ENCODE peak calls at places on chromosome 6, in seven cellular contexts. M is fibroblast of mammary gland; Q is prostate gland; C is cardiac muscle cell; G is CD4-positive, alpha-beta T cell; Z is heart left ventricle; V is IMR-90. B is an unnamed sample.

GRCh38 chr6:4401408-4402367 is 266.3 kb upstream of the ECI2 start:
- DNase-seq in M (no peak), Z (peak; percentile 49), C (peak; percentile 32), V (peak; percentile 64), G (no peak), Q (no peak), B (no peak)

GRCh38 chr6:34021839-34022190 is 124.1 kb downstream of the GRM4 start:
- DNase-seq in Z (no peak), V (no peak), Q (peak; percentile 63), M (no peak), C (no peak), G (no peak), B (no peak)

GRCh38 chr6:106547556-106547955 is 81.7 kb downstream of the RTN4IP1 start:
- DNase-seq in Q (no peak), M (peak; percentile 72), C (peak; percentile 53), G (no peak), V (no peak), Z (no peak), B (no peak)

GRCh38 chr6:170153436-170154319 is 137.2 kb downstream of the DLL1 start:
- DNase-seq in G (no peak), V (no peak), Z (peak; percentile 19), Q (no peak), M (no peak), C (no peak), B (no peak)

GRCh38 chr6:34095136-34095505 is 50.8 kb downstream of the GRM4 start:
- DNase-seq in M (no peak), C (no peak), Z (no peak), Q (no peak), G (no peak), V (no peak), B (no peak)

GRCh38 chr6:150767585-150768164 is 97.8 kb upstream of the MTHFD1L start:
- DNase-seq in C (peak; percentile 44), M (no peak), G (no peak), V (no peak), Q (no peak), Z (no peak), B (no peak)

GRCh38 chr6:168355716-168356522 is 36.3 kb upstream of the DACT2 start:
- DNase-seq in V (no peak), C (peak; percentile 87), G (no peak), M (peak; percentile 12), Q (peak; percentile 64), Z (peak; percentile 69), B (peak; percentile 53)

GRCh38 chr6:33000053-33000452 is 9.3 kb downstream of the HLA-DOA start:
- DNase-seq in Z (no peak), C (no peak), M (no peak), Q (no peak), G (no peak), V (no peak), B (peak; percentile 55)

GRCh38 chr6:42110683-42111082 is 31.7 kb downstream of the C6orf132 start:
- DNase-seq in V (no peak), M (no peak), G (no peak), Q (no peak), Z (no peak), C (no peak), B (no peak)

GRCh38 chr6:138161434-138162103 is at the start of gene ARFGEF3:
- DNase-seq in Z (peak; percentile 54), Q (peak; percentile 66), M (peak; percentile 14), C (peak; percentile 13), V (peak; percentile 1), G (peak; percentile 20), B (peak; percentile 70)

GRCh38 chr6:30542404-30542725 is 13.9 kb downstream of the GNL1 start:
- DNase-seq in V (no peak), Z (no peak), Q (no peak), M (no peak), G (peak; percentile 34), C (no peak), B (peak; percentile 28)

GRCh38 chr6:131250121-131250520 is 114.9 kb downstream of the AKAP7 start:
- DNase-seq in G (no peak), Q (peak; percentile 60), C (peak; percentile 81), V (peak; percentile 48), Z (peak; percentile 61), M (peak; percentile 52), B (peak; percentile 24)

GRCh38 chr6:164275773-164276172 is 861.3 kb downstream of the QKI start:
- DNase-seq in V (no peak), M (no peak), C (no peak), Q (no peak), Z (no peak), G (no peak), B (no peak)

GRCh38 chr6:107308676-107309075 is 150.7 kb downstream of the PDSS2 start:
- DNase-seq in V (no peak), M (no peak), Q (no peak), G (no peak), Z (no peak), C (no peak), B (no peak)

GRCh38 chr6:11432713-11433450 is 104.7 kb upstream of the TMEM170B start:
- DNase-seq in C (no peak), M (peak; percentile 82), Q (no peak), Z (no peak), V (peak; percentile 77), G (no peak), B (no peak)

GRCh38 chr6:22530506-22530905 is 38.9 kb upstream of the HDGFL1 start:
- DNase-seq in C (no peak), Q (no peak), V (no peak), G (no peak), M (no peak), Z (no peak), B (no peak)

GRCh38 chr6:23650676-23651075 is 475.3 kb upstream of the NRSN1 start:
- DNase-seq in C (no peak), Z (no peak), Q (peak; percentile 32), G (no peak), M (no peak), V (no peak), B (no peak)

GRCh38 chr6:109330263-109330662 is 52.0 kb downstream of the CD164 start:
- DNase-seq in M (no peak), V (no peak), G (no peak), Z (no peak), Q (no peak), C (no peak), B (no peak)

GRCh38 chr6:41039060-41039998 is at the start of gene UNC5CL:
- DNase-seq in G (peak; percentile 43), M (peak; percentile 15), V (no peak), Q (peak; percentile 29), C (peak; percentile 30), Z (no peak), B (peak; percentile 73)

GRCh38 chr6:46876126-46876525 is 45.6 kb downstream of the ADGRF5 start:
- DNase-seq in Z (peak; percentile 34), C (peak; percentile 49), V (no peak), Q (peak; percentile 48), G (no peak), M (peak; percentile 6), B (no peak)

GRCh38 chr6:17600527-17601388 is 656 bp downstream of the FAM8A1 start:
- DNase-seq in M (peak; percentile 13), Q (peak; percentile 39), G (peak; percentile 22), V (peak; percentile 12), Z (peak; percentile 67), C (peak; percentile 44), B (peak; percentile 69)

GRCh38 chr6:135555550-135555949 is 58.0 kb upstream of the AHI1 start:
- DNase-seq in C (no peak), M (no peak), Q (no peak), Z (no peak), V (no peak), G (no peak), B (no peak)

GRCh38 chr6:129621252-129621651 is 88.7 kb downstream of the ARHGAP18 start:
- DNase-seq in Q (no peak), C (no peak), M (peak; percentile 41), G (peak; percentile 7), Z (no peak), V (no peak), B (peak; percentile 51)
- TF ChIP-seq CTCF in Q (no peak), C (peak; percentile 37), M (peak; percentile 61), G (no peak), Z (peak; percentile 19), V (peak; percentile 25), B (peak; percentile 47)

GRCh38 chr6:35771343-35771627 is 5.1 kb upstream of the CLPSL2 start:
- DNase-seq in Q (no peak), G (no peak), V (no peak), Z (no peak), M (no peak), C (no peak), B (no peak)
- TF ChIP-seq CTCF in Q (no peak), G (no peak), V (no peak), Z (no peak), M (no peak), C (no peak), B (no peak)

GRCh38 chr6:116040980-116041379 is 19.7 kb downstream of the FRK start:
- DNase-seq in C (no peak), V (no peak), G (no peak), M (no peak), Q (no peak), Z (no peak), B (no peak)

GRCh38 chr6:116046739-116047138 is 14.0 kb downstream of the FRK start:
- DNase-seq in V (no peak), G (no peak), C (no peak), Q (no peak), Z (no peak), M (no peak), B (no peak)

GRCh38 chr6:116036885-116037284 is 23.8 kb downstream of the FRK start:
- DNase-seq in V (no peak), G (no peak), C (no peak), Z (no peak), Q (no peak), M (no peak), B (no peak)

GRCh38 chr6:116047173-116047933 is 13.3 kb downstream of the FRK start:
- DNase-seq in M (peak; percentile 43), Z (no peak), G (no peak), C (no peak), Q (no peak), V (peak; percentile 50), B (no peak)

DNA sequence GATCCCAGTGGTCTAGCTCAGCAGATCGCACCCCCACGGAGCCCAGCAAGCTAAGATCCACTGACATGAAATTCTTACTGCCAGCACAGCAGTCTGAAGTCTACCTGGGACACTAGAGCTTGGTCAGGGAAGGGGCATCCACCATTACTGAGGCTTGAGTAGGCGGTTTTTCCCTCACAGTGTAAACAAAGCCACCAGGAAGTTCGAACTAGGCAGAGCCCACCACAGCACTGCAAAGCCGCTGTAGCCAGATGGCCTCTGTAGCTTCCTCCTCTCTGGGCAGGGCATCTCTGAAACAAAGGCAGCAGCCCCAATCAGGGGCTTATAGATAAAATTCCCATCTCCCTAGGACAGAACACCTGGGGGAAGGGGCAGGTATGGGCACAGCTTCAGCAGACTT is 18.8 kb downstream of the FRK start:
- DNase-seq in Z (no peak), C (no peak), Q (no peak), V (no peak), M (no peak), G (no peak), B (no peak)
- TF ChIP-seq CTCF in Z (no peak), C (no peak), Q (no peak), V (no peak), M (no peak), G (no peak), B (no peak)

GRCh38 chr6:152993847-152994246 is 8.7 kb downstream of the MTRF1L start:
- DNase-seq in Q (no peak), M (no peak), Z (no peak), G (no peak), V (no peak), C (no peak), B (no peak)

DNA sequence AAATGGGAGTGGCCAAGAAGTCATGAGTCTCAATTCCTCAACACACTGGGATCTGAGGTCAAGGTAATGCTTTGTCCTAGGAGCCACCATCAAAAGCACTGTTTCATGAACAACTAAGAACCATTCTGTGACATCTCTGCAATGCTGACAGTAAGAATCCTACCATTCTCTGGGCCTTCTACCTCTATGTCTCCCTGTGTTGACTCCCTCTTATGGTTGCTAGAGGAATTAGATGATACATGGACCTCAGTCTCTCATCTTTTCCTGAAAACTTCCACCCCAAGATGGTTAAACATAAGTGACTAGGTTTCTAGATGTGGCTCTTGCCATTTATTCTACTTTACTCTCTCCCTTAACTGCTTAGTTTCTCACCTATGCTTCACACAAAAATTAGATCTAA is 9.1 kb downstream of the MTRF1L start:
- DNase-seq in M (no peak), Z (no peak), C (no peak), V (no peak), G (no peak), Q (no peak), B (no peak)
- TF ChIP-seq CTCF in M (peak; percentile 30), Z (no peak), C (no peak), V (peak; percentile 6), G (no peak), Q (no peak), B (no peak)